ENCODE peak calls at places on chromosomes 13 and 19, in eight cellular contexts. R is fibroblast of lung, L is right atrium auricular region, J is sigmoid colon, Y is ascending aorta, P is tibial artery, G is tibial nerve, X is aorta. S is an unnamed sample.
A peak's percentile ranks its signal among the peaks of the same experiment; 100 is the strongest.

GRCh38 chr19:374183-374885 is 29.7 kb upstream of the MIER2 start:
- DNase-seq in G (no peak), X (peak; percentile 29), Y (no peak), L (no peak), P (no peak), J (peak; percentile 55), R (no peak), S (no peak)

GRCh38 chr19:11140896-11141295 is 14.7 kb downstream of the SPC24 start:
- DNase-seq in J (no peak), L (no peak), X (no peak), Y (no peak), R (no peak), P (no peak), G (no peak), S (peak; percentile 96)

GRCh38 chr13:40116008-40116407 is 460.5 kb downstream of the COG6 start:
- DNase-seq in R (peak; percentile 83), Y (peak; percentile 24), X (peak; percentile 56), L (peak; percentile 86), G (no peak), J (no peak), P (no peak), S (peak; percentile 58)

GRCh38 chr13:24323739-24324075 is 14.3 kb downstream of the C1QTNF9 start:
- DNase-seq in J (no peak), L (no peak), X (no peak), Y (no peak), P (no peak), R (no peak), G (no peak), S (no peak)

GRCh38 chr19:16076958-16077611 is 790 bp downstream of the TPM4 start:
- DNase-seq in G (peak; percentile 64), P (peak; percentile 86), R (no peak), Y (no peak), J (peak; percentile 87), X (peak; percentile 83), L (peak; percentile 67), S (peak; percentile 40)

GRCh38 chr19:5445071-5445470 is 10.1 kb upstream of the ZNRF4 start:
- DNase-seq in Y (no peak), L (no peak), X (no peak), G (no peak), J (no peak), P (no peak), R (no peak), S (no peak)

GRCh38 chr13:80262051-80262695 is 78.8 kb downstream of the SPRY2 start:
- DNase-seq in J (no peak), P (no peak), L (no peak), Y (no peak), G (no peak), R (no peak), X (no peak), S (no peak)

GRCh38 chr13:95005300-95005699 is 293.0 kb upstream of the SOX21 start:
- DNase-seq in G (no peak), J (no peak), P (no peak), X (no peak), Y (no peak), R (no peak), L (no peak), S (no peak)

GRCh38 chr19:35742121-35742724 is at the start of gene IGFLR1:
- DNase-seq in L (no peak), R (no peak), X (peak; percentile 76), P (no peak), Y (no peak), J (no peak), G (no peak), S (no peak)

GRCh38 chr13:113114511-113115362 is 7.9 kb upstream of the F10 start:
- DNase-seq in J (peak; percentile 46), X (no peak), R (no peak), L (no peak), G (no peak), Y (no peak), P (peak; percentile 32), S (no peak)

GRCh38 chr13:29567411-29567810 is 28.1 kb downstream of the SLC7A1 start:
- DNase-seq in R (no peak), G (no peak), P (no peak), J (no peak), L (no peak), X (no peak), Y (no peak), S (no peak)
- H3K4me1 ChIP-seq in R (no peaks in the 10 kb centered on the region), G (no peaks in the 10 kb centered on the region), P (no peaks in the 10 kb centered on the region), J (peaks cover 36% of the 10 kb centered on the region), L (no peaks in the 10 kb centered on the region), X (no peaks in the 10 kb centered on the region), Y (no peaks in the 10 kb centered on the region), S (peaks cover 36% of the 10 kb centered on the region)

GRCh38 chr13:46659413-46660065 is 106.6 kb downstream of the LRCH1 start:
- DNase-seq in Y (no peak), X (no peak), L (no peak), R (no peak), G (no peak), J (no peak), P (no peak), S (no peak)
- H3K4me1 ChIP-seq in Y (no peaks in the 10 kb centered on the region), X (peaks cover 10% of the 10 kb centered on the region), L (no peaks in the 10 kb centered on the region), R (peaks cover 6% of the 10 kb centered on the region), G (peaks cover 12% of the 10 kb centered on the region), J (peaks cover 81% of the 10 kb centered on the region), P (peaks cover 25% of the 10 kb centered on the region), S (peaks cover 13% of the 10 kb centered on the region)

DNA sequence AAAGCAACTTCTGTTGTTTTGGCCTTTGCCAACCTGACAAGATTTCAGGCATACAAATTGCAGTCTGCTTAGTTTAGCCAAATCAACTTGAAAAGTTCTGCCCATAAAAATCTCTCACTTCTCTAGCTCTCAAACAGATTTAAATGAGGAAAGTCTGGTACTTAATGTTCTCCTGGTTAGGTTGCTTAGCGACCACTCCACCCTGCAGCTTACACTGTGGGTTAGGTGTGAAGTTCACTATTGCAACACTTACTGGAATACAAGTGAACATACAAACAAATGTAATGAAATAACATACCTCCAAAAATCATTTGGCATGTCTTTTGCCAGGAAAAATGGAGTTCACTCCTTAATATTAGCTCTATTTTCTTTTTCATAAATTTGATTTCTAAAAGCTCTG is 178.7 kb upstream of the PCDH9 start:
- DNase-seq in G (no peak), J (no peak), X (no peak), P (no peak), Y (no peak), R (no peak), L (no peak), S (no peak)
- H3K4me1 ChIP-seq in G (no peaks in the 10 kb centered on the region), J (no peaks in the 10 kb centered on the region), X (no peaks in the 10 kb centered on the region), P (no peaks in the 10 kb centered on the region), Y (no peaks in the 10 kb centered on the region), R (no peaks in the 10 kb centered on the region), L (no peaks in the 10 kb centered on the region), S (no peaks in the 10 kb centered on the region)

GRCh38 chr19:30881986-30882385 is 467.2 kb downstream of the TSHZ3 start:
- DNase-seq in P (no peak), R (no peak), G (no peak), X (no peak), L (no peak), J (no peak), Y (no peak), S (no peak)
- H3K4me1 ChIP-seq in P (no peaks in the 10 kb centered on the region), R (no peaks in the 10 kb centered on the region), G (no peaks in the 10 kb centered on the region), X (no peaks in the 10 kb centered on the region), L (no peaks in the 10 kb centered on the region), J (no peaks in the 10 kb centered on the region), Y (no peaks in the 10 kb centered on the region), S (no peaks in the 10 kb centered on the region)

GRCh38 chr13:110045202-110045601 is 258.8 kb upstream of the IRS2 start:
- DNase-seq in R (no peak), G (no peak), P (no peak), Y (no peak), L (no peak), X (no peak), J (no peak), S (no peak)
- H3K4me1 ChIP-seq in R (no peaks in the 10 kb centered on the region), G (no peaks in the 10 kb centered on the region), P (peaks cover 4% of the 10 kb centered on the region), Y (no peaks in the 10 kb centered on the region), L (no peaks in the 10 kb centered on the region), X (no peaks in the 10 kb centered on the region), J (peaks cover 4% of the 10 kb centered on the region), S (peaks cover 38% of the 10 kb centered on the region)

DNA sequence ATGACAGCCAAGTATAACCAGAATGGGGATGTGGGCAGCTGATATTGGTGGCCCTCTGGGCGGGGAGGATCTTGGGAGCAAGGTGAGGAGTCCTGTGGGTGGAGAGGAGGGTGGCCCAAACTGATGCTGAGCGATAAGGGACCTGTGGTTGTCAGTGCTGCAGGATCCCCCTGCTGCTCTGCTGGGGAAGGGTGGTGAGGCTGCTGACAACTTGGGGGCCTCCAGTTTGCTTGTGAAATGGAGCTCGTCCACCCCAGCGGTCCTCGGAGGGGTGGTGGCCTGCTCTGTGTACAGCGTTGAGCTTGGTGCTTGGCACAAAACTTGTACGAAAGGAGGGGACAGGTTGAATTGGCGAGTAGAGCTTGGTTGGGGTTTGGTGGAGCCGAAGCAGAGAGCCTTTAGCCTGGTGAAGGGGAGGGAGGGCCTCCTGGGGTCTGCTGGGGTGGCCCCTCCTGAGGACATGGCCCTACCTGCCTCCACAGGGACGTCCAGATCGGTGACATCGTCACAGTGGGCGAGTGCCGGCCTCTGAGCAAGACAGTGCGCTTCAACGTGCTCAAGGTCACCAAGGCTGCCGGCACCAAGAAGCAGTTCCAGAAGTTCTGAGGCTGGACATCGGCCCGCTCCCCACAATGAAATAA is 2.9 kb downstream of the RPS11 start:
- DNase-seq in L (no peak), J (no peak), X (no peak), G (no peak), Y (no peak), P (no peak), R (no peak), S (no peak)
- H3K4me1 ChIP-seq in L (no peaks in the 10 kb centered on the region), J (peaks cover 35% of the 10 kb centered on the region), X (no peaks in the 10 kb centered on the region), G (peaks cover 16% of the 10 kb centered on the region), Y (peaks cover 13% of the 10 kb centered on the region), P (peaks cover 23% of the 10 kb centered on the region), R (peaks cover 9% of the 10 kb centered on the region), S (peaks cover 15% of the 10 kb centered on the region)

GRCh38 chr13:106499113-106499512 is 36.3 kb downstream of the EFNB2 start:
- DNase-seq in L (no peak), G (no peak), P (no peak), Y (no peak), J (no peak), X (no peak), R (peak; percentile 63), S (no peak)

GRCh38 chr13:106498158-106498557 is 37.3 kb downstream of the EFNB2 start:
- DNase-seq in Y (no peak), P (no peak), J (no peak), X (no peak), G (no peak), R (no peak), L (no peak), S (no peak)

GRCh38 chr13:106498571-106498970 is 36.9 kb downstream of the EFNB2 start:
- DNase-seq in R (no peak), P (no peak), J (no peak), L (no peak), G (no peak), Y (no peak), X (no peak), S (no peak)

GRCh38 chr13:106499905-106500304 is 35.6 kb downstream of the EFNB2 start:
- DNase-seq in P (no peak), R (peak; percentile 80), L (no peak), Y (no peak), J (no peak), G (no peak), X (no peak), S (no peak)

DNA sequence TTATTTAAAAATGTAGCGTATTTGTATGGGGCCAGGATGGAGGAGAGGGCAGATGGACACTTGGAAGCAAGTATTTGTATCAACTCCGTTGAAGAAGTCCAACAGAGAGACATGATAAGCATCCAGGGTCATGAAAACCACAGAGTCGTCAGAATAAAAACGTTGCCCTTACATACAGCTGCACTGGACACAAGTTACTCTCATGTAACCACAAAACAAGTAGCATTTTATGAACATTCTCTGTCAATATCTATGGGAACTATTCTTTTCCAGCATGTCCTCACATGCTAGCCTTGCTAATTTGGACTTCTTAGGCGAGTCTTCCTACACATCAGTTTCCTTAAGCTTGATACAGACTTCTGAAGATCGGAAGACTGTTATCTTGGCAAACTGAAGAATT is 35.0 kb downstream of the EFNB2 start:
- DNase-seq in L (no peak), P (no peak), X (no peak), J (no peak), R (peak; percentile 53), G (no peak), Y (no peak), S (no peak)
- H3K4me1 ChIP-seq in L (no peaks in the 10 kb centered on the region), P (no peaks in the 10 kb centered on the region), X (no peaks in the 10 kb centered on the region), J (peaks cover 69% of the 10 kb centered on the region), R (no peaks in the 10 kb centered on the region), G (peaks cover 34% of the 10 kb centered on the region), Y (peaks cover 19% of the 10 kb centered on the region), S (no peaks in the 10 kb centered on the region)

S was measured in SJSA1.